ENCODE peak calls at places on chromosomes 7 and 10, in eight cellular contexts. V, N, O, C, X, L, I and P are unnamed samples.

GRCh38 chr7:128737867-128738390 is 1.2 kb upstream of the CALU start:
- DNase-seq in V (no peak), N (no peak), O (no peak), C (no peak), X (no peak), L (no peak), I (no peak), P (no peak)

GRCh38 chr7:12827219-12827821 is 139.9 kb downstream of the ARL4A start:
- DNase-seq in V (no peak), N (no peak), O (no peak), C (no peak), X (no peak), L (no peak), I (no peak), P (no peak)

GRCh38 chr10:91163709-91164474 is 56.6 kb upstream of the PCGF5 start:
- DNase-seq in V (peak; percentile 56), N (no peak), O (no peak), C (peak; percentile 91), X (peak; percentile 79), L (peak; percentile 70), I (peak; percentile 75), P (no peak)

GRCh38 chr10:13658864-13659685 is 72.3 kb downstream of the PRPF18 start:
- DNase-seq in V (no peak), N (no peak), O (no peak), C (peak; percentile 76), X (no peak), L (peak; percentile 66), I (peak; percentile 26), P (no peak)

GRCh38 chr7:72492446-72492845 is 80.3 kb upstream of the CALN1 start:
- DNase-seq in V (no peak), N (no peak), O (no peak), C (no peak), X (no peak), L (no peak), I (no peak), P (no peak)

GRCh38 chr10:76248781-76249180 is 817.4 kb downstream of the LRMDA start:
- DNase-seq in V (no peak), N (no peak), O (no peak), C (no peak), X (no peak), L (no peak), I (no peak), P (no peak)

GRCh38 chr7:81603-82342 is 110.6 kb upstream of the FAM20C start:
- DNase-seq in V (no peak), N (no peak), O (no peak), C (peak; percentile 56), X (no peak), L (peak; percentile 37), I (peak; percentile 6), P (no peak)

GRCh38 chr7:142859829-142860228 is 5.0 kb downstream of the EPHB6 start:
- DNase-seq in V (no peak), N (peak; percentile 10), O (no peak), C (peak; percentile 66), X (no peak), L (no peak), I (peak; percentile 54), P (no peak)

GRCh38 chr10:99966306-99966705 is 43.4 kb downstream of the DNMBP start:
- DNase-seq in V (no peak), N (no peak), O (no peak), C (no peak), X (no peak), L (no peak), I (no peak), P (no peak)

GRCh38 chr7:121244120-121244865 is 84.5 kb upstream of the WNT16 start:
- DNase-seq in V (no peak), N (peak; percentile 66), O (no peak), C (no peak), X (no peak), L (no peak), I (no peak), P (peak; percentile 88)

GRCh38 chr10:84632866-84633265 is 304.5 kb downstream of the CCSER2 start:
- DNase-seq in V (no peak), N (no peak), O (no peak), C (no peak), X (no peak), L (no peak), I (no peak), P (no peak)

GRCh38 chr7:131501422-131501821 is 55.0 kb downstream of the PODXL start:
- DNase-seq in V (peak; percentile 23), N (no peak), O (peak; percentile 65), C (no peak), X (no peak), L (no peak), I (no peak), P (no peak)

GRCh38 chr7:138243430-138243829 is 167.2 kb downstream of the AKR1D1 start:
- DNase-seq in V (no peak), N (no peak), O (no peak), C (no peak), X (no peak), L (peak; percentile 81), I (peak; percentile 20), P (peak; percentile 16)

GRCh38 chr7:4667776-4668509 is 14.2 kb upstream of the FOXK1 start:
- DNase-seq in V (no peak), N (peak; percentile 87), O (no peak), C (peak; percentile 44), X (no peak), L (no peak), I (no peak), P (peak; percentile 21)

GRCh38 chr7:47183896-47184629 is 397.8 kb downstream of the TNS3 start:
- DNase-seq in V (no peak), N (no peak), O (no peak), C (no peak), X (no peak), L (peak; percentile 58), I (peak; percentile 38), P (peak; percentile 87)

GRCh38 chr10:48287417-48288391 is 13.2 kb upstream of the FRMPD2 start:
- DNase-seq in V (no peak), N (no peak), O (no peak), C (no peak), X (no peak), L (peak; percentile 53), I (no peak), P (peak; percentile 70)

GRCh38 chr10:52318136-52318810 is 4.2 kb downstream of the DKK1 start:
- DNase-seq in V (no peak), N (no peak), O (no peak), C (no peak), X (no peak), L (no peak), I (no peak), P (no peak)